ENCODE peak calls at places on chromosomes 1 and 21, in five cellular contexts. A is body of pancreas, Y is breast epithelium, G is erythroblast, D is A549. K is an unnamed sample.

GRCh38 chr1:109263234-109263596 is 13.9 kb downstream of the CELSR2 start:
- DNase-seq in A (no peak), Y (no peak), G (no peak), D (no peak), K (no peak)

GRCh38 chr1:233959089-233959488 is 54.6 kb downstream of the SLC35F3 start:
- DNase-seq in A (no peak), Y (no peak), G (no peak), D (no peak), K (no peak)

GRCh38 chr21:41764558-41765392 is 2.1 kb downstream of the RIPK4 start:
- DNase-seq in A (peak), Y (no peak), G (no peak), D (no peak), K (no peak)

GRCh38 chr1:7407980-7408770 is 362.9 kb upstream of the VAMP3 start:
- DNase-seq in A (no peak), Y (no peak), G (no peak), D (no peak), K (no peak)

GRCh38 chr1:20476260-20477038 is 9.6 kb downstream of the CAMK2N1 start:
- DNase-seq in A (peak), Y (peak), G (peak), D (peak), K (peak)

GRCh38 chr1:219432191-219432606 is 180.7 kb downstream of the ZC3H11B start:
- DNase-seq in A (no peak), Y (no peak), G (no peak), D (no peak), K (peak)

GRCh38 chr1:27592600-27593340 is 11.2 kb downstream of the AHDC1 start:
- DNase-seq in A (no peak), Y (no peak), G (no peak), D (no peak), K (no peak)

GRCh38 chr21:44761011-44761729 is 40.5 kb downstream of the UBE2G2 start:
- DNase-seq in A (no peak), Y (no peak), G (peak), D (peak), K (no peak)

GRCh38 chr1:10692401-10693021 is 103.9 kb downstream of the CASZ1 start:
- DNase-seq in A (peak), Y (no peak), G (peak), D (peak), K (no peak)

GRCh38 chr1:37764888-37765441 is at the start of gene EPHA10:
- DNase-seq in A (no peak), Y (no peak), G (no peak), D (no peak), K (no peak)

GRCh38 chr1:40281852-40282251 is 23.8 kb downstream of the ZMPSTE24 start:
- DNase-seq in A (no peak), Y (no peak), G (no peak), D (no peak), K (no peak)

GRCh38 chr1:59900640-59901039 is 25.9 kb downstream of the CYP2J2 start:
- DNase-seq in A (no peak), Y (no peak), G (no peak), D (no peak), K (no peak)

GRCh38 chr1:156721131-156721924 is 6.9 kb upstream of the METTL25B start:
- DNase-seq in A (no peak), Y (no peak), G (no peak), D (no peak), K (no peak)
- TF ChIP-seq POLR2A in A (no peak), Y (no peak), G (no peak), D (no peak), K (no peak)

DNA sequence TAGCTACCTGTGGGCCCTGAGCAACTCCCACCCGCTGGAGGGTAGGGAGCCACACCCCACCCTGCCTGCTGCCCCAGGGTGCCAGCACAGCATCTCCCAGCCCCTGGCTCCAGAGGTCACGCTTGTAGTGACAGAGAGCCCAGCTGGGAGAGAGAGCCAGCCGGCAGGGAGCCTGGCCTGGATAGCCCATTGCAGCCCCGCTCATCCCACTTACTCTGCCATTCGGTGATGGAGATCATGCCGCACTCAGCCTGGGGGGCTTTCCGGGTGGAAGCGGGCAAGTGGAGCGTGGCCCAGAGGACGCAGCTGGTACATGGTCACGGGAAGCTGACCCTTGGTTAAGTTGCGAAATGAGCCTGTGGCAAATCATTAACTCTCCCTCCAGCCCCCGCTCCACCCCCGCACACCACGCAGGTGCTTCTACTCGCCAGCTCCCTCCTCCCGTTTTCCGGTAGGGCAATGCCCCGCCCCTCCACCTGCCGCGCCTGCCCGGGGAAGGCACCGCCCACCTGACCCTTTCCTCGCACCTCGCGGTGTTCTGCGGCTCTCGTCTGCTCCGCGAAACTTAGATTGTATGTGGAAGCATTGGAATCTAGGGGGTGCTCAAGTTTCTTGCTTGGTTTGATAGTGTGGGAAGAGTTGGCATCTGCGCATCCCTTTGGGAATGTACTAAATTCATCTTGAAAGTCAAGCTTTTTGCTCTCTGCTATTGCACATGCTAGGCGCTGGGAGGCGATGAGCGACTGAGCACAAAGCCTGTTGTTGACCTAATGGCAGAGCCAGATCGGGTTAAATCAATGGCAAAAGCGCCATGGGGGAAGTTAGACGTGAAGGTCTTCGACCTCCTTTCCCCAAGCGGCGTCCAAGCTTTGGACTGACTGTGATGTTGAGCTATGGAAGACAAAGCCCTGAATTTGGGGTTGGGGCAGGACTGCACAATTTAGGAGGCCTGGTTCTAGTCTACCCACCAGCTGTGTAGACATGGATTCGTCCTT is at the start of gene GOLT1A:
- DNase-seq in A (peak), Y (peak), G (peak), D (peak), K (no peak)
- TF ChIP-seq POLR2A in A (no peak), Y (no peak), G (no peak), D (no peak), K (no peak)

GRCh38 chr1:86429122-86429725 is 5.3 kb downstream of the CLCA2 start:
- DNase-seq in A (no peak), Y (no peak), G (no peak), D (no peak), K (no peak)

GRCh38 chr1:86435327-86435726 is 11.4 kb downstream of the CLCA2 start:
- DNase-seq in A (no peak), Y (no peak), G (no peak), D (no peak), K (no peak)

GRCh38 chr1:86434031-86434430 is 10.1 kb downstream of the CLCA2 start:
- DNase-seq in A (no peak), Y (no peak), G (no peak), D (no peak), K (no peak)

GRCh38 chr1:86430376-86430775 is 6.4 kb downstream of the CLCA2 start:
- DNase-seq in A (no peak), Y (no peak), G (no peak), D (no peak), K (no peak)

GRCh38 chr1:86429830-86430229 is 5.9 kb downstream of the CLCA2 start:
- DNase-seq in A (no peak), Y (no peak), G (no peak), D (no peak), K (peak)
- TF ChIP-seq POLR2A in A (no peak), Y (no peak), G (no peak), D (no peak), K (no peak)

DNA sequence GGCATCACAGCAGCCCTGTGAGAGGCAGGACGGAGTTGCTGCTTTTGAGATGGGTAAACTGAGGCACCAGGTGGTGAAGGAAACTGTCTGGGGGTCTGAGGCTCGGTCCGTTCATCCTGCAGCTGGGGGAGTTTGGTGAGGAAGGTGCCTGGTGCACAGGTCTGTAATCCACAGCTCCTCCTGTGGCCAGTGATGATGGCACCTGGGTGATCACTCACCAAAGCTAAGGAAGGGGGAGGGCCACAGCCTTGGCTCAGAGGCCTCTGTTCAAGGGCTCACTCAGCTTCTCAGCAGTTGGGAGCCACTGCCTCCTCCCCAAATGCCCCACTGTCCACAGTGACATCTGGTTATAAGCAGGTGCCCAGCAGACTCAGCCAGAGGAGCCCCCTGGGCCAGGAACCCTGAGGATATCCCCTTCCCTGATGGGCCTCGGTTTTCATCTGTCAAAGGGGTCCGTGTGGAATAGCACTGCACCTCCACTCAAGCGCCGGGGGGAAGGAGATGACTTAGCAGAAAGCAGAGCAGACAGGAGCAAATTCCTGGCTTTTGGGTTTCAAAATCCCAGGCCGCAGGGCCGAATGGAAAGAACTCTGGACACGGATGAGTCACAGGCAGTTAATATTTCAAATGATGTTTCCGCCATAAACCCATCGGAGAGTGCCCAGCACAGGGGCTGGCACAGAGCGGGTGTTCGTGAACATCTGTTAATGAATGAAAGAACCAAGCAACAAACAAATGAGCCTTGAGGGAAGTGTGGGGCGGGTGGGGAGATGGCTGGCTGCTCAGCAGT is 82.8 kb downstream of the DMRTB1 start:
- DNase-seq in A (no peak), Y (no peak), G (no peak), D (peak), K (peak)
- TF ChIP-seq POLR2A in A (no peak), Y (no peak), G (no peak), D (no peak), K (no peak)

GRCh38 chr1:165403835-165404482 is 41.0 kb downstream of the RXRG start:
- DNase-seq in A (peak), Y (no peak), G (peak), D (peak), K (peak)
- TF ChIP-seq POLR2A in A (no peak), Y (no peak), G (no peak), D (no peak), K (no peak)

DNA sequence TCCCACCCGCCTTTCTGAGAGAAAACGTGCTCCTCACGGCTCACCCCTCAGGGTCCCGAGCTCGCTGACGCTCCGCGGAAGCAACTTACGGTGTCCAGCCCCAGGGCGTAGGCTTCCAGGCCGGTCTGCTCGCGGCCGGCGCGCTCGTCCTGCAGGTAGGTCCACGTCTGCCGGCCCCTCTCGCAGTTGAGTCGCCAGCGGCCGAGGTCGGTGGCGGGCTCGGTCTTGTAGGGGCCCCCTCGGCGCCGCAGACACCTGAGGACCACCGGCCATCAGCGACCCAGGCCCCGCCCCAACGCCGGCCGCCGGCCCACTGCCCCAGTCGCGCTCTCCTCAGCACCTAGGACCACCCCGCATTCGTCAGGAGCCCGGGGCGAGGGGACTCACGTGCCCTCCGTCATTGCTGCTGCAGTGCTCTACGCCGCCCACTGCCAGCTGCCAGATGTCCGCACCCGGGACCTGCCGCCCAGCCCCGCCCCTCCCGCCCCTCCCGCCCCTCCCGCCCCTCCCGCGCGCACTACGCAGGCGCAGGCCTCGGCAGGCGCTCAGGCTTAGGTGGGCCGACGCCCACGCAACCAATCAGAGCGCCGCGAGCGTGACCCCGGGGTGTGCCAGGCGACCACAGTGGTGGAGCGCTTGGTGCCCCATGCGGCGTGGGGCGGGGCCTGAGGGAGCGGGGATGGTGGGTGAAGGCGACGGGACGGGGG is at the start of gene LSS:
- DNase-seq in A (peak), Y (peak), G (peak), D (peak), K (peak)
- TF ChIP-seq POLR2A in A (peak), Y (no peak), G (peak), D (peak), K (peak)